ENCODE peak calls at places on chromosomes 7 and 10, in eight cellular contexts. One of them, this sample, is unnamed.

GRCh38 chr7:41700044-41700471 is 2.8 kb downstream of the INHBA start:
- DNase-seq in stomach: no peak
- DNase-seq in uterus: no peak
- DNase-seq in endothelial cell of umbilical vein: peak
- DNase-seq in epithelial cell of esophagus: no peak
- DNase-seq in nephron progenitor cell: no peak
- DNase-seq in esophagus squamous epithelium: no peak
- DNase-seq in cardiac fibroblast: no peak
- DNase-seq in this sample: no peak

GRCh38 chr10:3548702-3549101 is 236.3 kb downstream of the KLF6 start:
- DNase-seq in nephron progenitor cell: no peak
- DNase-seq in uterus: no peak
- DNase-seq in stomach: no peak
- DNase-seq in epithelial cell of esophagus: no peak
- DNase-seq in endothelial cell of umbilical vein: peak
- DNase-seq in cardiac fibroblast: peak
- DNase-seq in esophagus squamous epithelium: no peak
- DNase-seq in this sample: no peak

GRCh38 chr7:94223375-94224084 is 171.2 kb upstream of the COL1A2 start:
- DNase-seq in cardiac fibroblast: peak
- DNase-seq in stomach: no peak
- DNase-seq in epithelial cell of esophagus: peak
- DNase-seq in endothelial cell of umbilical vein: peak
- DNase-seq in nephron progenitor cell: peak
- DNase-seq in esophagus squamous epithelium: no peak
- DNase-seq in uterus: no peak
- DNase-seq in this sample: no peak

GRCh38 chr10:93357680-93358079 is 124.5 kb downstream of the MYOF start:
- DNase-seq in cardiac fibroblast: peak
- DNase-seq in nephron progenitor cell: peak
- DNase-seq in stomach: no peak
- DNase-seq in epithelial cell of esophagus: peak
- DNase-seq in uterus: no peak
- DNase-seq in endothelial cell of umbilical vein: peak
- DNase-seq in esophagus squamous epithelium: no peak
- DNase-seq in this sample: no peak

GRCh38 chr7:116593359-116594075 is 68.7 kb downstream of the CAV1 start:
- DNase-seq in cardiac fibroblast: no peak
- DNase-seq in esophagus squamous epithelium: no peak
- DNase-seq in uterus: no peak
- DNase-seq in epithelial cell of esophagus: no peak
- DNase-seq in stomach: no peak
- DNase-seq in endothelial cell of umbilical vein: peak
- DNase-seq in nephron progenitor cell: no peak
- DNase-seq in this sample: no peak

GRCh38 chr7:150432915-150433892 is 17.2 kb upstream of the GIMAP8 start:
- DNase-seq in nephron progenitor cell: no peak
- DNase-seq in endothelial cell of umbilical vein: no peak
- DNase-seq in stomach: no peak
- DNase-seq in epithelial cell of esophagus: no peak
- DNase-seq in cardiac fibroblast: no peak
- DNase-seq in uterus: no peak
- DNase-seq in esophagus squamous epithelium: no peak
- DNase-seq in this sample: no peak

GRCh38 chr7:113790025-113790424 is 128.8 kb downstream of the PPP1R3A start:
- DNase-seq in uterus: no peak
- DNase-seq in epithelial cell of esophagus: no peak
- DNase-seq in stomach: no peak
- DNase-seq in cardiac fibroblast: no peak
- DNase-seq in endothelial cell of umbilical vein: no peak
- DNase-seq in esophagus squamous epithelium: no peak
- DNase-seq in nephron progenitor cell: no peak
- DNase-seq in this sample: no peak

GRCh38 chr10:60572511-60573194 is 183.0 kb upstream of the ANK3 start:
- DNase-seq in nephron progenitor cell: peak
- DNase-seq in stomach: peak
- DNase-seq in esophagus squamous epithelium: no peak
- DNase-seq in cardiac fibroblast: peak
- DNase-seq in uterus: no peak
- DNase-seq in epithelial cell of esophagus: peak
- DNase-seq in endothelial cell of umbilical vein: peak
- DNase-seq in this sample: peak

GRCh38 chr7:20197837-20198236 is 19.3 kb downstream of the MACC1 start:
- DNase-seq in epithelial cell of esophagus: no peak
- DNase-seq in uterus: no peak
- DNase-seq in esophagus squamous epithelium: no peak
- DNase-seq in cardiac fibroblast: no peak
- DNase-seq in nephron progenitor cell: no peak
- DNase-seq in endothelial cell of umbilical vein: no peak
- DNase-seq in stomach: no peak
- DNase-seq in this sample: no peak

GRCh38 chr7:14414274-14414986 is 425.0 kb upstream of the ETV1 start:
- DNase-seq in nephron progenitor cell: no peak
- DNase-seq in cardiac fibroblast: no peak
- DNase-seq in endothelial cell of umbilical vein: no peak
- DNase-seq in epithelial cell of esophagus: no peak
- DNase-seq in esophagus squamous epithelium: no peak
- DNase-seq in uterus: no peak
- DNase-seq in stomach: no peak
- DNase-seq in this sample: no peak

GRCh38 chr10:128345331-128345730 is 219.1 kb upstream of the MKI67 start:
- DNase-seq in epithelial cell of esophagus: no peak
- DNase-seq in stomach: no peak
- DNase-seq in nephron progenitor cell: no peak
- DNase-seq in cardiac fibroblast: no peak
- DNase-seq in esophagus squamous epithelium: no peak
- DNase-seq in uterus: no peak
- DNase-seq in endothelial cell of umbilical vein: no peak
- DNase-seq in this sample: no peak

GRCh38 chr10:17287151-17287550 is 59.1 kb downstream of the VIM start:
- DNase-seq in nephron progenitor cell: no peak
- DNase-seq in uterus: no peak
- DNase-seq in endothelial cell of umbilical vein: no peak
- DNase-seq in stomach: no peak
- DNase-seq in esophagus squamous epithelium: no peak
- DNase-seq in epithelial cell of esophagus: no peak
- DNase-seq in cardiac fibroblast: no peak
- DNase-seq in this sample: no peak

GRCh38 chr7:23279819-23280525 is 19.2 kb upstream of the MALSU1 start:
- DNase-seq in esophagus squamous epithelium: no peak
- DNase-seq in uterus: no peak
- DNase-seq in stomach: no peak
- DNase-seq in epithelial cell of esophagus: no peak
- DNase-seq in nephron progenitor cell: no peak
- DNase-seq in endothelial cell of umbilical vein: no peak
- DNase-seq in cardiac fibroblast: no peak
- DNase-seq in this sample: no peak

GRCh38 chr10:930415-931325 is 835 bp downstream of the LARP4B start:
- DNase-seq in cardiac fibroblast: peak
- DNase-seq in uterus: peak
- DNase-seq in nephron progenitor cell: peak
- DNase-seq in stomach: peak
- DNase-seq in esophagus squamous epithelium: no peak
- DNase-seq in endothelial cell of umbilical vein: peak
- DNase-seq in epithelial cell of esophagus: peak
- DNase-seq in this sample: peak

GRCh38 chr7:69211739-69212138 is 386.5 kb upstream of the AUTS2 start:
- DNase-seq in epithelial cell of esophagus: no peak
- DNase-seq in endothelial cell of umbilical vein: no peak
- DNase-seq in uterus: no peak
- DNase-seq in stomach: no peak
- DNase-seq in esophagus squamous epithelium: no peak
- DNase-seq in nephron progenitor cell: no peak
- DNase-seq in cardiac fibroblast: no peak
- DNase-seq in this sample: no peak

GRCh38 chr10:61719906-61720305 is 57.2 kb downstream of the CABCOCO1 start:
- DNase-seq in uterus: no peak
- DNase-seq in epithelial cell of esophagus: no peak
- DNase-seq in stomach: no peak
- DNase-seq in esophagus squamous epithelium: no peak
- DNase-seq in cardiac fibroblast: no peak
- DNase-seq in endothelial cell of umbilical vein: no peak
- DNase-seq in nephron progenitor cell: no peak
- DNase-seq in this sample: no peak

GRCh38 chr10:50604823-50605222 is 18.9 kb downstream of the SGMS1 start:
- DNase-seq in nephron progenitor cell: no peak
- DNase-seq in uterus: no peak
- DNase-seq in stomach: no peak
- DNase-seq in epithelial cell of esophagus: peak
- DNase-seq in cardiac fibroblast: peak
- DNase-seq in endothelial cell of umbilical vein: peak
- DNase-seq in esophagus squamous epithelium: no peak
- DNase-seq in this sample: no peak

GRCh38 chr7:98418636-98419315 is 17.9 kb upstream of the BAIAP2L1 start:
- DNase-seq in stomach: peak
- DNase-seq in epithelial cell of esophagus: peak
- DNase-seq in uterus: no peak
- DNase-seq in cardiac fibroblast: peak
- DNase-seq in esophagus squamous epithelium: no peak
- DNase-seq in endothelial cell of umbilical vein: peak
- DNase-seq in nephron progenitor cell: no peak
- DNase-seq in this sample: no peak

GRCh38 chr10:116470071-116470470 is 42.4 kb downstream of the PNLIPRP3 start:
- DNase-seq in nephron progenitor cell: no peak
- DNase-seq in stomach: no peak
- DNase-seq in endothelial cell of umbilical vein: no peak
- DNase-seq in epithelial cell of esophagus: no peak
- DNase-seq in cardiac fibroblast: no peak
- DNase-seq in uterus: no peak
- DNase-seq in esophagus squamous epithelium: no peak
- DNase-seq in this sample: no peak

GRCh38 chr10:116466715-116467422 is 39.2 kb downstream of the PNLIPRP3 start:
- DNase-seq in esophagus squamous epithelium: no peak
- DNase-seq in endothelial cell of umbilical vein: no peak
- DNase-seq in stomach: no peak
- DNase-seq in cardiac fibroblast: no peak
- DNase-seq in nephron progenitor cell: no peak
- DNase-seq in uterus: no peak
- DNase-seq in epithelial cell of esophagus: no peak
- DNase-seq in this sample: no peak

GRCh38 chr10:116469437-116469836 is 41.8 kb downstream of the PNLIPRP3 start:
- DNase-seq in cardiac fibroblast: no peak
- DNase-seq in uterus: no peak
- DNase-seq in stomach: no peak
- DNase-seq in nephron progenitor cell: no peak
- DNase-seq in esophagus squamous epithelium: no peak
- DNase-seq in epithelial cell of esophagus: no peak
- DNase-seq in endothelial cell of umbilical vein: no peak
- DNase-seq in this sample: no peak

GRCh38 chr10:116472874-116473273 is 45.2 kb downstream of the PNLIPRP3 start:
- DNase-seq in epithelial cell of esophagus: peak
- DNase-seq in uterus: no peak
- DNase-seq in esophagus squamous epithelium: no peak
- DNase-seq in cardiac fibroblast: no peak
- DNase-seq in nephron progenitor cell: no peak
- DNase-seq in endothelial cell of umbilical vein: no peak
- DNase-seq in stomach: no peak
- DNase-seq in this sample: no peak

GRCh38 chr10:116470768-116471415 is 43.2 kb downstream of the PNLIPRP3 start:
- DNase-seq in stomach: no peak
- DNase-seq in epithelial cell of esophagus: peak
- DNase-seq in nephron progenitor cell: peak
- DNase-seq in uterus: no peak
- DNase-seq in cardiac fibroblast: no peak
- DNase-seq in endothelial cell of umbilical vein: no peak
- DNase-seq in esophagus squamous epithelium: no peak
- DNase-seq in this sample: no peak
- TF ChIP-seq CTCF in stomach: no peak
- TF ChIP-seq CTCF in epithelial cell of esophagus: peak
- TF ChIP-seq CTCF in nephron progenitor cell: peak
- TF ChIP-seq CTCF in uterus: no peak
- TF ChIP-seq CTCF in cardiac fibroblast: no peak
- TF ChIP-seq CTCF in endothelial cell of umbilical vein: no peak
- TF ChIP-seq CTCF in esophagus squamous epithelium: no peak
- TF ChIP-seq CTCF in this sample: peak

DNA sequence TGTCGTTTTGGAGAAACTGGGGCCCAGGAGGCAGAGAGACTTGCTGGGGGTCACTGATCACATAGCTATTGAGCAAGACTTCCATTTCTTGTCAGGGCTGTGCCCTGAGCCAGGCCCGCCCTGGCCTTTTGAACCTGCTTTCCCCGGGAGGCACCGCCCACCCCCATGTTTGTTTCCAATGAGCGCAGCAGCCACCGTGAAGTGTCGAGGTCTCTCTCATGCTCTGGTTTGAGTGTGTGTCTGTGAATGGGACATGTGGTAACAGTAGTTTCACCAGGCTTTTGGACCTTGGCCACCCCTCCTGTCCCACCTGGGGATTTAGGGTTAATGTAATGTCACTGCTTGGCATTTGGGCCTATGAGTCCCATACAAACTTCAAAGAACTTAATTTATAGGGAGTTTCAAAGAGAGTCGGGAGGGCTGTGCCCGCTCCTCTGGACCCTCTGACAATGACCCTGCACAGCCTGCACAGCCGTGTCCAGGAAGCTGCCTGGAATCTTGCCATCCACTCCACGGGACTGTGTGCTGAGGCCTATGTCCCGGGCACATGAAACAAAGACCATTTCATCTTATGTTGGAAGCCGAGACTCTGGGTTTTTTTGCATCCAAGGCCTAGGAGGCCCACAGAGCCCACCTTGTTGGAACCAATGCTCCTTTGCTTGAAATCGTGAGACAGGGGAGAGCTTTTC is 6.3 kb downstream of the PRF1 start:
- DNase-seq in uterus: no peak
- DNase-seq in cardiac fibroblast: no peak
- DNase-seq in esophagus squamous epithelium: no peak
- DNase-seq in epithelial cell of esophagus: no peak
- DNase-seq in nephron progenitor cell: no peak
- DNase-seq in stomach: no peak
- DNase-seq in endothelial cell of umbilical vein: no peak
- DNase-seq in this sample: no peak
- TF ChIP-seq CTCF in uterus: no peak
- TF ChIP-seq CTCF in cardiac fibroblast: no peak
- TF ChIP-seq CTCF in esophagus squamous epithelium: no peak
- TF ChIP-seq CTCF in epithelial cell of esophagus: no peak
- TF ChIP-seq CTCF in nephron progenitor cell: no peak
- TF ChIP-seq CTCF in stomach: no peak
- TF ChIP-seq CTCF in endothelial cell of umbilical vein: no peak
- TF ChIP-seq CTCF in this sample: no peak

GRCh38 chr10:125003146-125003900 is 61.4 kb downstream of the ZRANB1 start:
- DNase-seq in nephron progenitor cell: no peak
- DNase-seq in stomach: peak
- DNase-seq in endothelial cell of umbilical vein: no peak
- DNase-seq in epithelial cell of esophagus: no peak
- DNase-seq in uterus: peak
- DNase-seq in cardiac fibroblast: no peak
- DNase-seq in esophagus squamous epithelium: no peak
- DNase-seq in this sample: no peak
- TF ChIP-seq CTCF in nephron progenitor cell: no peak
- TF ChIP-seq CTCF in stomach: no peak
- TF ChIP-seq CTCF in endothelial cell of umbilical vein: no peak
- TF ChIP-seq CTCF in epithelial cell of esophagus: no peak
- TF ChIP-seq CTCF in uterus: no peak
- TF ChIP-seq CTCF in cardiac fibroblast: peak
- TF ChIP-seq CTCF in esophagus squamous epithelium: no peak
- TF ChIP-seq CTCF in this sample: peak

DNA sequence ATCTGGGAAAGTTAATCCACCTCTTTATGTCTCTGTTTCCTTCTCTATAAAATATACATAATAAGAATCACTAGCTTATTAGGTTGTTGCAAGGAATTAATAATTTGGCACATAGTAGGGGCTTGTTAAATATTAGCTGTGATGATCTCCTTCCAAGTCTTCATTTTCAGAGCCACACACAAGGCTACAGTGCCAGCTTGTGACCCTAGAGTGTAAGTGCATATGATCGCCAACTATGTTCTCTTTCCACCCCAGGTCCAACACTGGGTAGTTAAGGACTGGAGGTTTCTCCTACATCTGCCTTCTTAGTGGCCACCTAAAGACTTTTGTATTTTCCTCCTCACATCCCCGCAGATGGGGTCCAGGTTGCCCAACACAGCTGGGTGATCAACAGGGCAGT is 17.9 kb upstream of the ACSM6 start:
- DNase-seq in nephron progenitor cell: no peak
- DNase-seq in stomach: no peak
- DNase-seq in endothelial cell of umbilical vein: no peak
- DNase-seq in uterus: no peak
- DNase-seq in esophagus squamous epithelium: no peak
- DNase-seq in epithelial cell of esophagus: no peak
- DNase-seq in cardiac fibroblast: no peak
- DNase-seq in this sample: no peak
- TF ChIP-seq CTCF in nephron progenitor cell: no peak
- TF ChIP-seq CTCF in stomach: no peak
- TF ChIP-seq CTCF in endothelial cell of umbilical vein: no peak
- TF ChIP-seq CTCF in uterus: no peak
- TF ChIP-seq CTCF in esophagus squamous epithelium: no peak
- TF ChIP-seq CTCF in epithelial cell of esophagus: peak
- TF ChIP-seq CTCF in cardiac fibroblast: no peak
- TF ChIP-seq CTCF in this sample: no peak

This sample was measured in progenitor cell of endocrine pancreas.